ENCODE peak calls at places on chromosomes 5 and 9, in four cellular contexts. One of them, this sample, is unnamed.

GRCh38 chr9:126587187-126588185 is 26.2 kb upstream of the LMX1B start:
- DNase-seq in psoas muscle: no peak
- DNase-seq in cardiac fibroblast: peak
- DNase-seq in tibial nerve: no peak
- DNase-seq in this sample: no peak

GRCh38 chr9:125650271-125650737 is 56.7 kb downstream of the MAPKAP1 start:
- DNase-seq in psoas muscle: no peak
- DNase-seq in cardiac fibroblast: peak
- DNase-seq in tibial nerve: no peak
- DNase-seq in this sample: no peak

GRCh38 chr9:109381011-109381729 is 60.3 kb upstream of the EPB41L4B start:
- DNase-seq in psoas muscle: no peak
- DNase-seq in cardiac fibroblast: no peak
- DNase-seq in tibial nerve: no peak
- DNase-seq in this sample: no peak

GRCh38 chr5:123795688-123796087 is 283.7 kb downstream of the CSNK1G3 start:
- DNase-seq in psoas muscle: no peak
- DNase-seq in cardiac fibroblast: no peak
- DNase-seq in tibial nerve: no peak
- DNase-seq in this sample: no peak

GRCh38 chr9:36158122-36158521 is 11.1 kb upstream of the CCIN start:
- DNase-seq in psoas muscle: no peak
- DNase-seq in cardiac fibroblast: peak
- DNase-seq in tibial nerve: no peak
- DNase-seq in this sample: no peak

GRCh38 chr5:138874771-138875628 is at the start of gene LRRTM2:
- DNase-seq in psoas muscle: no peak
- DNase-seq in cardiac fibroblast: peak
- DNase-seq in tibial nerve: no peak
- DNase-seq in this sample: no peak

GRCh38 chr5:74465724-74466123 is 174.8 kb downstream of the ENC1 start:
- DNase-seq in psoas muscle: no peak
- DNase-seq in cardiac fibroblast: no peak
- DNase-seq in tibial nerve: no peak
- DNase-seq in this sample: no peak

GRCh38 chr5:132256783-132257130 is 739 bp upstream of the PDLIM4 start:
- DNase-seq in psoas muscle: no peak
- DNase-seq in cardiac fibroblast: no peak
- DNase-seq in tibial nerve: no peak
- DNase-seq in this sample: no peak

GRCh38 chr5:93581738-93582414 is 857 bp upstream of the NR2F1-AS1 start:
- DNase-seq in psoas muscle: no peak
- DNase-seq in cardiac fibroblast: peak
- DNase-seq in tibial nerve: no peak
- DNase-seq in this sample: no peak

GRCh38 chr5:139648205-139649081 is at the start of gene CXXC5:
- DNase-seq in psoas muscle: peak
- DNase-seq in cardiac fibroblast: peak
- DNase-seq in tibial nerve: no peak
- DNase-seq in this sample: peak

GRCh38 chr9:134185536-134186011 is 21.2 kb upstream of the RNU6ATAC start:
- DNase-seq in psoas muscle: no peak
- DNase-seq in cardiac fibroblast: no peak
- DNase-seq in tibial nerve: no peak
- DNase-seq in this sample: no peak